ENCODE peak calls at places on chromosomes 13 and 19, in eight cellular contexts. L is A549, F is HepG2, D is H1, Y is stomach, B is ovary, T is SK-N-SH, O is upper lobe of left lung. X is an unnamed sample. For H3K4me1, the result is how much of the 10 kb centered on the place peaks cover.

GRCh38 chr19:29810504-29810871 is 1.3 kb upstream of the CCNE1 start:
- DNase-seq in L (no peak), F (no peak), D (no peak), Y (no peak), B (peak), T (no peak), O (no peak), X (peak)

GRCh38 chr19:43643326-43643725 is 3.7 kb upstream of the CADM4 start:
- DNase-seq in L (no peak), F (no peak), D (no peak), Y (no peak), B (no peak), T (no peak), O (no peak), X (no peak)

GRCh38 chr13:23547000-23547590 is 23.1 kb upstream of the TNFRSF19 start:
- DNase-seq in L (no peak), F (no peak), D (peak), Y (no peak), B (peak), T (no peak), O (no peak), X (peak)

GRCh38 chr19:55626350-55626749 is 2.0 kb upstream of the ZNF784 start:
- DNase-seq in L (no peak), F (no peak), D (no peak), Y (no peak), B (no peak), T (no peak), O (no peak), X (no peak)

GRCh38 chr13:34816118-34816517 is 126.0 kb upstream of the NBEA start:
- DNase-seq in L (no peak), F (no peak), D (peak), Y (no peak), B (no peak), T (no peak), O (no peak), X (no peak)

GRCh38 chr13:90910240-90910639 is 437.2 kb upstream of the MIR17HG start:
- DNase-seq in L (no peak), F (no peak), D (no peak), Y (no peak), B (no peak), T (peak), O (no peak), X (no peak)

GRCh38 chr13:112965103-112965502 is 3.9 kb upstream of the MCF2L start:
- DNase-seq in L (no peak), F (no peak), D (no peak), Y (no peak), B (peak), T (no peak), O (no peak), X (peak)

GRCh38 chr13:113646921-113647340 is 11.1 kb downstream of the ATP4B start:
- DNase-seq in L (no peak), F (no peak), D (no peak), Y (peak), B (peak), T (no peak), O (peak), X (no peak)

GRCh38 chr13:74751739-74752138 is 617.5 kb upstream of the KLF12 start:
- DNase-seq in L (no peak), F (no peak), D (no peak), Y (no peak), B (peak), T (peak), O (no peak), X (no peak)

GRCh38 chr13:113089693-113090414 is 15.7 kb upstream of the F7 start:
- DNase-seq in L (no peak), F (no peak), D (no peak), Y (no peak), B (no peak), T (no peak), O (no peak), X (no peak)

GRCh38 chr13:40790232-40790631 is 821 bp downstream of the SLC25A15 start:
- DNase-seq in L (peak), F (no peak), D (no peak), Y (no peak), B (no peak), T (peak), O (no peak), X (no peak)

GRCh38 chr19:13839193-13839937 is 37.6 kb upstream of the NANOS3 start:
- DNase-seq in L (no peak), F (no peak), D (no peak), Y (peak), B (peak), T (peak), O (peak), X (peak)

GRCh38 chr13:36360863-36361262 is 14.7 kb upstream of the SPART start:
- DNase-seq in L (no peak), F (no peak), D (no peak), Y (no peak), B (no peak), T (no peak), O (no peak), X (no peak)

GRCh38 chr13:96089749-96090239 is at the start of gene HS6ST3:
- DNase-seq in L (peak), F (no peak), D (peak), Y (peak), B (peak), T (peak), O (no peak), X (no peak)

GRCh38 chr19:33323093-33323820 is 20.9 kb upstream of the CEBPA start:
- DNase-seq in L (no peak), F (no peak), D (no peak), Y (no peak), B (no peak), T (no peak), O (no peak), X (no peak)

GRCh38 chr19:6723108-6723618 is 2.7 kb upstream of the C3 start:
- DNase-seq in L (peak), F (peak), D (no peak), Y (no peak), B (peak), T (no peak), O (peak), X (no peak)

GRCh38 chr19:27676334-27676733 is 1536.6 kb downstream of the UQCRFS1 start:
- DNase-seq in L (no peak), F (no peak), D (no peak), Y (no peak), B (no peak), T (no peak), O (no peak), X (no peak)

GRCh38 chr19:13428352-13428751 is 77.9 kb downstream of the CACNA1A start:
- DNase-seq in L (no peak), F (no peak), D (no peak), Y (no peak), B (no peak), T (peak), O (no peak), X (no peak)

GRCh38 chr13:21837288-21837687 is 166.4 kb downstream of the FGF9 start:
- DNase-seq in L (no peak), F (peak), D (no peak), Y (no peak), B (no peak), T (no peak), O (no peak), X (no peak)

GRCh38 chr19:23071087-23071511 is 45.7 kb upstream of the ZNF730 start:
- DNase-seq in L (no peak), F (no peak), D (no peak), Y (no peak), B (peak), T (peak), O (peak), X (no peak)

GRCh38 chr19:24101459-24102122 is 14.6 kb downstream of the ZNF254 start:
- DNase-seq in L (no peak), F (no peak), D (no peak), Y (no peak), B (no peak), T (no peak), O (no peak), X (no peak)

GRCh38 chr19:54871713-54872112 is 2.3 kb upstream of the FCAR start:
- DNase-seq in L (no peak), F (no peak), D (no peak), Y (no peak), B (no peak), T (no peak), O (no peak), X (no peak)

GRCh38 chr13:80249906-80250513 is 90.9 kb downstream of the SPRY2 start:
- DNase-seq in L (no peak), F (no peak), D (no peak), Y (no peak), B (no peak), T (no peak), O (no peak), X (no peak)

GRCh38 chr19:40691421-40692211 is 1.2 kb upstream of the NUMBL start:
- DNase-seq in L (peak), F (no peak), D (no peak), Y (no peak), B (peak), T (peak), O (no peak), X (no peak)

GRCh38 chr19:5050905-5051304 is 82.0 kb downstream of the KDM4B start:
- DNase-seq in L (no peak), F (no peak), D (no peak), Y (no peak), B (no peak), T (no peak), O (no peak), X (no peak)

GRCh38 chr19:35436477-35437141 is 11.4 kb upstream of the FFAR2 start:
- DNase-seq in L (no peak), F (no peak), D (no peak), Y (peak), B (peak), T (no peak), O (peak), X (peak)

GRCh38 chr13:65336916-65337315 is 1893.2 kb downstream of the PCDH9 start:
- DNase-seq in L (no peak), F (no peak), D (no peak), Y (no peak), B (no peak), T (no peak), O (no peak), X (no peak)

DNA sequence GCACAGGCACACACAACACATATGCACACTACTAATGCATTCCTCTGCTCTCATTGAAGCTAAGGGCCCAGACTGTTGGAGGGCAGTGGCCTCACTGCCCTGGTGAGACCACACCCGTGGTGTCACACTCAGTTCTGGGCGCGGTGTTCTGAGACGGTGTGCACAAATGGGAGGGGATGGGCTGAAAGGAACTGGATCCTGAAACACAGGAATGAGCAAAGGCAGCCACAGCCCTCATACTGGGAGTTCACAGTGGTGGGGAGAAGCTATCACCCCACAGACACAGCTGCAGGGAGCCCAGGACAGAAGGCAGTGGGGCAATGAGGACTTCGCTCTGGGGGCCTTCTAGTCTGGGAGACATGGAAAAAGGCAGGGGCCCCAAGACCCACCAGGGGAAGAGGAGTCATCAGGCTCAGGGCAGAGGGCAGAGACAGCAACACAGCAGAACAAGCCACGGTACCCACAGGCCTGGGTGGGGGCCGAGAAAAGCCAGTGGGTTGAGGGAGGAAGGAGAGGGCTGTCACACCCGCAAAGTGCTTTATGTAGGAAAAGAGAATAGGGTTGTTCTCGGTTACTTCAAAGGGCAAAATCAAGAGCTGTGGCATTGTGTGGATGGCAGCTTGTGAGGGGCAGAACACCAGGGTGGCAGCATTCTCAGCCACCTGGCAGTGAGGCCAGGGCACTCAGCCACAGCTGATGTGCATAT is 75.4 kb upstream of the GPR183 start:
- DNase-seq in L (no peak), F (no peak), D (no peak), Y (no peak), B (no peak), T (no peak), O (no peak), X (peak)
- TF ChIP-seq EP300 in L (no peak), F (no peak), D (no peak), Y (no peak), B (no peak), T (no peak), O (no peak), X (no peak)

DNA sequence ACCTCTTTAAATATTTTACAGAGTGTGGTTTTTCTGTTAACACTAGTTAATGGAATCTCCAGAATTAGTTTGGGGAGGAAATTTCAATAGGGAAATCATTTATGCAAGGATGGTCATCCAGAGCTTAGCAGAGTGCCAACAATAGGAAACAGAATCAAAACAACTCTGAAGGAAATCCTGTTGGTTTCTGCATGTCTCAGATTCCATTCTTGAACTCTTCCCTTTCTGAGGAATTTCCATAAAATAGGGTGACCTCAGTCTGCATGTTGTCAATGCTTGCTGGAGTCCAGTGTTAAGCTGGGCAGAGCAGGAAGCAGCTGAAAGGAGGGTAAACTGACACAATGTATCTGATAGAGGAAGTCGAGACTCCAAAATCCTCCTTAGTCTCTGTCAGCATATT is 16.9 kb downstream of the CBY2 start:
- DNase-seq in L (no peak), F (no peak), D (no peak), Y (no peak), B (no peak), T (no peak), O (no peak), X (no peak)
- H3K4me1 ChIP-seq in L (under half), F (under half), D (under half), Y (under half), B (under half), T (under half), O (under half), X (under half)

GRCh38 chr13:109400192-109400591 is 386.2 kb downstream of the IRS2 start:
- DNase-seq in L (no peak), F (no peak), D (no peak), Y (peak), B (no peak), T (no peak), O (peak), X (peak)

GRCh38 chr13:109401891-109402290 is 384.5 kb downstream of the IRS2 start:
- DNase-seq in L (no peak), F (no peak), D (no peak), Y (no peak), B (no peak), T (no peak), O (no peak), X (no peak)

GRCh38 chr13:109401307-109401706 is 385.1 kb downstream of the IRS2 start:
- DNase-seq in L (no peak), F (no peak), D (no peak), Y (no peak), B (no peak), T (no peak), O (no peak), X (no peak)

GRCh38 chr13:109400625-109401257 is 385.6 kb downstream of the IRS2 start:
- DNase-seq in L (no peak), F (no peak), D (no peak), Y (peak), B (no peak), T (peak), O (no peak), X (no peak)

GRCh38 chr13:109402976-109403375 is 383.4 kb downstream of the IRS2 start:
- DNase-seq in L (no peak), F (no peak), D (no peak), Y (no peak), B (no peak), T (no peak), O (peak), X (no peak)
- TF ChIP-seq EP300 in L (no peak), F (no peak), D (no peak), Y (no peak), B (no peak), T (no peak), O (no peak), X (no peak)

DNA sequence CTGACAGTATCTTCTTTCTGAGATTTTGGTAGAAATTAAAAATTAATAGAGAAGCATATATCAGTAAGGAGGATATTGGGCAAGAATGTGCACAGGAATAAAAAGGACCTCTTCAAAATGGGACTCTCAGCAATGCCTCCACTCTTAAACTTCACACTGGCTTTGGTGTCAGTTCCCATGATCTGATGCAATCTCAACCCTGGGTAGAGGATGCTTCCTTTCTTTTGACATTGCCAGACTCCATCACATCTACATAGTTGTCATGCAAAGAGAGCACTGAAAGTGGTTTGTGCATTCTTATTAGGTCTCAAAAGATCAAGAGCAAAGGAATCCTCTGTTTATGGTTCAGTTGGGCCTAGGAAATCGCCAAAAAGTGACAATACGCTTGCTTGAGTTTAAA is 26.3 kb downstream of the STARD13 start:
- DNase-seq in L (no peak), F (peak), D (no peak), Y (no peak), B (no peak), T (no peak), O (no peak), X (no peak)
- H3K4me1 ChIP-seq in L (under half), F (half or more), D (under half), Y (half or more), B (under half), T (under half), O (half or more), X (under half)

GRCh38 chr13:25679154-25679553 is 307.4 kb downstream of the ATP8A2 start:
- DNase-seq in L (no peak), F (no peak), D (no peak), Y (no peak), B (no peak), T (no peak), O (no peak), X (no peak)
- TF ChIP-seq EP300 in L (no peak), F (no peak), D (no peak), Y (no peak), B (no peak), T (no peak), O (no peak), X (no peak)

GRCh38 chr19:1168877-1169791 is 4.9 kb downstream of the SBNO2 start:
- DNase-seq in L (no peak), F (peak), D (no peak), Y (peak), B (peak), T (no peak), O (no peak), X (no peak)

GRCh38 chr19:1168562-1168873 is 5.5 kb downstream of the SBNO2 start:
- DNase-seq in L (no peak), F (no peak), D (no peak), Y (no peak), B (no peak), T (no peak), O (no peak), X (no peak)

GRCh38 chr19:1164684-1165531 is 9.2 kb downstream of the SBNO2 start:
- DNase-seq in L (no peak), F (no peak), D (no peak), Y (peak), B (no peak), T (no peak), O (no peak), X (no peak)

GRCh38 chr19:1167687-1168561 is 6.1 kb downstream of the SBNO2 start:
- DNase-seq in L (no peak), F (no peak), D (no peak), Y (no peak), B (peak), T (no peak), O (no peak), X (no peak)

DNA sequence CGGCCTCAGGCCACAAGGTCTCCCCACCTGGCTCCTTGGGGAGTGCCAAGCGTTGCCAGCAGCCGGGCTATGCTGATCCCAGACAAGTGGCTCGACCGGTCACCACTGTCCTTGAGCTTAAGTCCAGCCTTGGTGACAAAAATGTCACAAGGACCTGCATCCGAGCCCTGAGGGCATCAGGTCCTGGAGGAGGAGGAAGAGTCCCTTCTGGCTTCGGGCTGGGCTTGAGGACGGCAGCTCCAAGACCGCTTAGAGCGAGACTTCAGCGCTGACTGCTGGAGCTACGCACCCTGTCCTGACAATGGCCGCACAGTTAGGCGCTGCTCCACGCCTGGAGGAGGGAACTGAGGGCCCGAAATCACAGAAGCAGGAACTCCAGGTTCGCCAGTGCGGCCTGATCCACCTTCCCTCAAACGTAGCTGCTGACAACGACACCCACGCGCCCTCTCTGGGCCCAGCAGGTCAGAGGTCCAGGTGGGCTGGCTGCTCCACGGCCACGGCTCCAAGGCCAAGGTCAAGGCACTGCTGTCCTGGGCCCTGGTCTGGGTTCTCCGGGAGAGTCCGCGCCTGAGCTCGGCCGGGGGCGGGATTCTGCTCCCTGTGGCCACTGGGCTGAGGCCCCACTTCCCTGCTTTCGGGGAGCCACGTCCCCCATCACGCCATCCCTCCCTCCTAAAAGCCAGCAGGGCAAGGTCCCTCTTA is 7.0 kb downstream of the SBNO2 start:
- DNase-seq in L (no peak), F (no peak), D (no peak), Y (no peak), B (peak), T (no peak), O (peak), X (no peak)
- H3K4me1 ChIP-seq in L (under half), F (half or more), D (under half), Y (half or more), B (under half), T (under half), O (half or more), X (under half)

DNA sequence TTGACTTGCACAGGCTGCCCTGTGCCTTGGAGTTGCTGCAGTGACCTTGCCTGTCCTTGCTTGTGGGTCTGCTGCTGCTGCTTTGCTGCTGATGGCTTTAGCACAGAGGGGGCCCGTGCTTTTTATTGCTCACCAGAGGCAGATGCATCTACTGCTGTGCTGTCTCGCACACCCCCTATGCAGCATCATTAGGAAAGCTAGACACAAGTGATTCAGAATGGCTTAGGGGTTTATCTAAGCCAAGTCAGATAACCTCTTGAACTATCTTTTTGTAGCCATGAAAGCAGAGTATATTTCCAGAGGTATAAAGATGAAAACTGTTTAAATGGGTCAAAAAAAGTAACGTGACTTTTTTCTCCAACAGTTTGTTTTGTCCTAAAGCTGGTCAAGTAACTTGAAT is 7.8 kb downstream of the GTF3A start:
- DNase-seq in L (no peak), F (no peak), D (no peak), Y (no peak), B (no peak), T (no peak), O (no peak), X (no peak)
- TF ChIP-seq EP300 in L (no peak), F (no peak), D (no peak), Y (no peak), B (no peak), T (no peak), O (no peak), X (no peak)